ENCODE peak calls at places on chromosomes 1 and 21, in seven cellular contexts. M, P, O, J, Z, T and N are unnamed samples.

GRCh38 chr1:197065549-197065948 is 1.5 kb downstream of the F13B start:
- DNase-seq in J (no peak), Z (no peak), M (no peak), P (no peak), O (no peak), T (no peak), N (no peak)

GRCh38 chr1:154351363-154352068 is 26.2 kb downstream of the ATP8B2 start:
- DNase-seq in J (no peak), T (no peak), O (no peak), P (peak; percentile 74), Z (no peak), M (peak; percentile 36), N (no peak)

GRCh38 chr1:167439301-167439988 is 78.9 kb downstream of the CD247 start:
- DNase-seq in J (no peak), P (peak; percentile 30), M (peak; percentile 55), T (peak; percentile 63), Z (no peak), O (peak; percentile 44), N (no peak)

GRCh38 chr1:218426343-218426657 is 81.2 kb downstream of the TGFB2 start:
- DNase-seq in J (no peak), O (peak; percentile 39), M (peak; percentile 79), Z (no peak), P (peak; percentile 25), T (peak; percentile 39), N (peak; percentile 28)

GRCh38 chr1:185917646-185918045 is 183.5 kb downstream of the HMCN1 start:
- DNase-seq in J (peak; percentile 20), O (no peak), P (no peak), T (peak; percentile 9), Z (no peak), M (peak; percentile 14), N (peak; percentile 24)

GRCh38 chr1:1562556-1563195 is 12.0 kb downstream of the SSU72 start:
- DNase-seq in M (no peak), O (no peak), Z (no peak), T (no peak), P (no peak), J (no peak), N (no peak)

GRCh38 chr1:176897350-176898236 is 266.9 kb downstream of the ASTN1 start:
- DNase-seq in T (peak; percentile 64), J (peak; percentile 18), O (peak; percentile 62), M (peak; percentile 52), Z (peak; percentile 34), P (peak; percentile 75), N (peak; percentile 60)

GRCh38 chr1:232417849-232418248 is 212.1 kb downstream of the SIPA1L2 start:
- DNase-seq in M (no peak), P (no peak), J (no peak), T (no peak), O (no peak), Z (no peak), N (no peak)

GRCh38 chr1:15425961-15426360 is 12.3 kb upstream of the CTRC start:
- DNase-seq in J (no peak), P (no peak), T (no peak), M (no peak), O (no peak), Z (no peak), N (no peak)

GRCh38 chr1:71072273-71072672 is 8.6 kb downstream of the ZRANB2 start:
- DNase-seq in M (no peak), Z (no peak), J (no peak), T (no peak), P (no peak), O (no peak), N (no peak)

GRCh38 chr1:77051406-77051805 is 167.8 kb downstream of the PIGK start:
- DNase-seq in Z (no peak), P (no peak), O (no peak), M (no peak), T (no peak), J (no peak), N (no peak)

GRCh38 chr1:159959451-159959850 is 5.4 kb upstream of the SLAMF9 start:
- DNase-seq in M (no peak), T (no peak), P (no peak), Z (no peak), J (no peak), O (no peak), N (peak; percentile 17)

GRCh38 chr21:15015622-15016471 is 49.0 kb downstream of the NRIP1 start:
- DNase-seq in T (peak; percentile 68), P (no peak), O (no peak), M (peak; percentile 40), J (peak; percentile 56), Z (no peak), N (peak; percentile 58)

GRCh38 chr1:16981269-16981849 is 939 bp upstream of the MFAP2 start:
- DNase-seq in Z (no peak), J (peak; percentile 64), P (no peak), O (no peak), M (no peak), T (peak; percentile 96), N (no peak)

GRCh38 chr1:155324717-155325595 is 4.3 kb downstream of the RUSC1 start:
- DNase-seq in M (peak; percentile 72), P (no peak), T (peak; percentile 82), Z (peak; percentile 15), J (no peak), O (peak; percentile 71), N (peak; percentile 58)

GRCh38 chr1:19397217-19397945 is 85.3 kb downstream of the SLC66A1 start:
- DNase-seq in T (no peak), P (no peak), Z (no peak), O (no peak), J (no peak), M (no peak), N (no peak)

GRCh38 chr1:198846506-198847010 is 207.7 kb downstream of the PTPRC start:
- DNase-seq in Z (no peak), J (no peak), M (no peak), P (no peak), T (no peak), O (no peak), N (no peak)

GRCh38 chr21:42145569-42146250 is 73.2 kb upstream of the ABCG1 start:
- DNase-seq in Z (peak; percentile 79), M (peak; percentile 44), T (peak; percentile 68), O (peak; percentile 57), J (peak; percentile 10), P (peak; percentile 75), N (peak; percentile 72)

GRCh38 chr21:40717008-40717407 is 129.9 kb downstream of the DSCAM start:
- DNase-seq in T (no peak), M (no peak), J (no peak), P (peak; percentile 89), Z (no peak), O (no peak), N (no peak)

GRCh38 chr1:243792891-243793290 is 57.2 kb downstream of the AKT3 start:
- DNase-seq in O (no peak), Z (peak; percentile 6), M (no peak), P (no peak), J (no peak), T (no peak), N (no peak)

GRCh38 chr1:3441449-3441848 is 13.0 kb upstream of the ARHGEF16 start:
- DNase-seq in Z (no peak), M (no peak), T (no peak), J (no peak), O (no peak), P (no peak), N (no peak)

GRCh38 chr21:19507682-19508260 is 1104.2 kb upstream of the TMPRSS15 start:
- DNase-seq in Z (no peak), T (no peak), J (no peak), O (no peak), M (peak; percentile 0), P (no peak), N (peak; percentile 19)

GRCh38 chr1:39576016-39576657 is 453 bp downstream of the PABPC4 start:
- DNase-seq in T (peak; percentile 41), O (peak; percentile 39), J (no peak), M (no peak), Z (peak; percentile 48), P (no peak), N (no peak)

GRCh38 chr1:241225741-241226140 is 131.3 kb downstream of the RGS7 start:
- DNase-seq in Z (no peak), M (no peak), P (peak; percentile 85), O (no peak), T (no peak), J (no peak), N (no peak)

GRCh38 chr1:205229916-205230700 is 2.4 kb downstream of the TMCC2 start:
- DNase-seq in M (no peak), J (no peak), Z (no peak), O (no peak), T (no peak), P (no peak), N (no peak)

GRCh38 chr21:36504067-36505058 is 24.4 kb upstream of the CLDN14 start:
- DNase-seq in P (peak; percentile 54), T (peak; percentile 59), J (peak; percentile 24), O (no peak), M (peak; percentile 44), Z (peak; percentile 44), N (peak; percentile 39)

GRCh38 chr1:150235436-150235851 is 468 bp downstream of the ANP32E start:
- DNase-seq in O (no peak), M (no peak), J (no peak), P (no peak), T (peak; percentile 44), Z (no peak), N (no peak)

GRCh38 chr1:56911098-56911497 is 54.7 kb downstream of the C8B start:
- DNase-seq in M (no peak), T (peak; percentile 42), J (no peak), P (no peak), Z (no peak), O (no peak), N (no peak)

GRCh38 chr1:223460566-223461189 is 67.5 kb downstream of the CCDC185 start:
- DNase-seq in Z (no peak), T (no peak), J (no peak), M (no peak), P (no peak), O (no peak), N (no peak)

GRCh38 chr1:241789061-241789460 is 58.9 kb upstream of the EXO1 start:
- DNase-seq in P (no peak), O (no peak), M (no peak), Z (no peak), J (no peak), T (no peak), N (no peak)